ENCODE peak calls at places on chromosomes 13 and 19, in eight cellular contexts. H is Right ventricle myocardium superior; C is iPS DF 6.9; T is endodermal cell; Q is activated T-cell treated with anti-CD3 and anti-CD28 coated beads, Interleukin-2, amount 50 U/mL, for 4 hours; P is anterior cingulate cortex; I is CD8-positive, alpha-beta memory T cell; Z is activated naive CD4-positive, alpha-beta T cell. M is an unnamed sample.

GRCh38 chr13:44819245-44819644 is 170.0 kb downstream of the NUFIP1 start:
- DNase-seq in I (no peak), P (no peak), Q (no peak), Z (no peak), T (peak; percentile 27), H (no peak), C (no peak), M (no peak)

GRCh38 chr13:80903911-80904310 is 563.0 kb upstream of the SPRY2 start:
- DNase-seq in Z (no peak), I (no peak), H (no peak), C (no peak), Q (no peak), T (no peak), P (no peak), M (no peak)

GRCh38 chr19:45768644-45769053 is 403 bp downstream of the SIX5 start:
- DNase-seq in P (no peak), I (peak; percentile 60), H (peak; percentile 69), T (peak; percentile 81), Q (peak; percentile 36), C (no peak), Z (peak; percentile 22), M (no peak)

GRCh38 chr19:50998686-50999085 is 2.7 kb downstream of the KLK8 start:
- DNase-seq in T (no peak), H (no peak), Z (no peak), Q (no peak), I (no peak), C (no peak), P (no peak), M (no peak)

GRCh38 chr19:21593934-21594844 is 88.8 kb downstream of the ZNF429 start:
- DNase-seq in P (no peak), I (no peak), H (peak; percentile 51), Z (no peak), T (no peak), Q (no peak), C (no peak), M (no peak)

GRCh38 chr19:42010245-42011126 is 16.5 kb upstream of the ATP1A3 start:
- DNase-seq in P (no peak), T (no peak), Q (no peak), I (no peak), H (no peak), Z (no peak), C (no peak), M (no peak)

GRCh38 chr19:55178781-55179569 is 1.1 kb downstream of the SYT5 start:
- DNase-seq in C (no peak), T (peak; percentile 93), Z (peak; percentile 88), Q (peak; percentile 85), H (peak; percentile 76), I (peak; percentile 99), P (peak; percentile 84), M (peak; percentile 78)

GRCh38 chr13:28220166-28220565 is 81.8 kb downstream of the PAN3 start:
- DNase-seq in Z (no peak), P (no peak), H (no peak), I (no peak), C (no peak), T (no peak), Q (no peak), M (no peak)

GRCh38 chr19:21698215-21698614 is 69.2 kb downstream of the ZNF100 start:
- DNase-seq in Q (no peak), P (no peak), H (no peak), T (no peak), C (no peak), I (no peak), Z (no peak), M (peak; percentile 18)

GRCh38 chr13:27104606-27105005 is 67.0 kb downstream of the USP12 start:
- DNase-seq in Q (no peak), P (no peak), C (no peak), Z (no peak), I (no peak), H (no peak), T (no peak), M (no peak)

GRCh38 chr19:35887197-35887596 is 13.1 kb downstream of the NFKBID start:
- DNase-seq in I (no peak), P (no peak), H (no peak), T (no peak), Q (no peak), C (no peak), Z (no peak), M (no peak)

M was measured in NT2/D1.